ENCODE peak calls at places on chromosome 12, in four cellular contexts. K is stimulated activated CD8-positive, alpha-beta memory T cell treated with anti-CD3 and anti-CD28 coated beads, Interleukin-4, amount 100 ng/mL, for 4 hours; F is kidney epithelial cell; Q is islet precursor cell. Z is an unnamed sample.

GRCh38 chr12:11779286-11779685 is 129.8 kb downstream of the ETV6 start:
- DNase-seq in Q (no peak), F (no peak), K (no peak), Z (no peak)

GRCh38 chr12:46617167-46617566 is 208.6 kb downstream of the SLC38A4 start:
- DNase-seq in Q (no peak), K (no peak), F (no peak), Z (no peak)

GRCh38 chr12:32877670-32878459 is 18.7 kb downstream of the PKP2 start:
- DNase-seq in K (no peak), F (no peak), Q (peak; percentile 66), Z (no peak)

GRCh38 chr12:3251691-3252090 is 174.5 kb downstream of the TSPAN9 start:
- DNase-seq in Q (no peak), F (no peak), K (no peak), Z (no peak)

GRCh38 chr12:101671157-101671791 is 26.2 kb upstream of the CHPT1 start:
- DNase-seq in F (no peak), Q (no peak), K (no peak), Z (no peak)

GRCh38 chr12:97160277-97160676 is 253.2 kb downstream of the NEDD1 start:
- DNase-seq in K (no peak), F (no peak), Q (peak; percentile 81), Z (no peak)

GRCh38 chr12:133038310-133038709 is 1.0 kb downstream of the ZNF84 start:
- DNase-seq in Q (no peak), K (no peak), F (no peak), Z (no peak)

GRCh38 chr12:91335724-91336123 is 153.1 kb upstream of the DCN start:
- DNase-seq in F (no peak), Q (no peak), K (no peak), Z (no peak)

GRCh38 chr12:43937947-43938346 is 102.1 kb downstream of the TMEM117 start:
- DNase-seq in Q (peak; percentile 57), K (no peak), F (no peak), Z (no peak)

GRCh38 chr12:92356405-92356804 is 210.8 kb upstream of the BTG1 start:
- DNase-seq in Q (no peak), K (no peak), F (no peak), Z (no peak)

GRCh38 chr12:117907108-117907689 is 61.6 kb downstream of the KSR2 start:
- DNase-seq in Q (no peak), F (no peak), K (no peak), Z (no peak)

GRCh38 chr12:59075968-59076367 is 155.7 kb upstream of the LRIG3 start:
- DNase-seq in F (no peak), K (no peak), Q (no peak), Z (no peak)

GRCh38 chr12:111034148-111034910 is 114.0 kb upstream of the MYL2 start:
- DNase-seq in K (no peak), Q (peak; percentile 75), F (no peak), Z (no peak)

GRCh38 chr12:110885152-110885840 is 35.1 kb downstream of the MYL2 start:
- DNase-seq in Q (no peak), K (no peak), F (no peak), Z (peak; percentile 56)

GRCh38 chr12:6074979-6075585 is 49.4 kb downstream of the VWF start:
- DNase-seq in Q (peak; percentile 80), F (no peak), K (no peak), Z (no peak)